ENCODE peak calls at places on chromosomes 2 and 18, in eight cellular contexts. A is stimulated activated naive B cell treated with anti-CD40 and anti-IgM and Interleukin-4, amounts not matched to agents 10 μg/mL and 1 μg/mL and 100 μg/mL, for 72 hours; G is NCI-H1092 treated with DMSO at 0.1 percent for 48 hours; J is frontal cortex; V is stimulated activated CD4-positive, alpha-beta T cell treated with anti-CD3 and anti-CD28 coated beads, Interleukin-2, amount 100 ng/mL, for 48 hours; X is NCI-H2081; U is RWPE1; R is GM23338. H is an unnamed sample.

GRCh38 chr2:10325278-10326145 is 22.8 kb downstream of the HPCAL1 start:
- DNase-seq in A (no peak), G (no peak), J (no peak), V (no peak), X (peak), U (no peak), R (no peak), H (peak)

GRCh38 chr18:74493689-74494088 is 2.5 kb upstream of the CNDP2 start:
- DNase-seq in A (peak), G (peak), J (no peak), V (peak), X (peak), U (no peak), R (peak), H (peak)

GRCh38 chr2:216807861-216808272 is 52.0 kb downstream of the TNP1 start:
- DNase-seq in A (no peak), G (peak), J (no peak), V (no peak), X (peak), U (no peak), R (no peak), H (no peak)

GRCh38 chr2:74532222-74532621 is 2.5 kb downstream of the HTRA2 start:
- DNase-seq in A (no peak), G (no peak), J (no peak), V (no peak), X (no peak), U (no peak), R (no peak), H (peak)

GRCh38 chr18:9175115-9175514 is 38.5 kb downstream of the ANKRD12 start:
- DNase-seq in A (no peak), G (no peak), J (no peak), V (no peak), X (no peak), U (no peak), R (no peak), H (no peak)

GRCh38 chr2:189222440-189222839 is 42.9 kb upstream of the COL5A2 start:
- DNase-seq in A (no peak), G (no peak), J (no peak), V (no peak), X (no peak), U (peak), R (no peak), H (peak)

GRCh38 chr18:11728247-11728646 is 39.2 kb downstream of the GNAL start:
- DNase-seq in A (no peak), G (no peak), J (no peak), V (no peak), X (no peak), U (peak), R (peak), H (peak)

GRCh38 chr2:234306426-234307173 is 190.3 kb downstream of the ARL4C start:
- DNase-seq in A (no peak), G (no peak), J (no peak), V (no peak), X (no peak), U (peak), R (no peak), H (no peak)

GRCh38 chr18:52312321-52312720 is 27.7 kb upstream of the DCC start:
- DNase-seq in A (no peak), G (peak), J (no peak), V (no peak), X (peak), U (peak), R (no peak), H (peak)

GRCh38 chr2:942775-943460 is 7.7 kb upstream of the SNTG2 start:
- DNase-seq in A (no peak), G (no peak), J (no peak), V (no peak), X (no peak), U (no peak), R (no peak), H (no peak)

GRCh38 chr2:225236769-225237323 is 162.7 kb upstream of the NYAP2 start:
- DNase-seq in A (no peak), G (no peak), J (no peak), V (no peak), X (no peak), U (no peak), R (no peak), H (no peak)

GRCh38 chr18:4823091-4823490 is 368.0 kb upstream of the DLGAP1 start:
- DNase-seq in A (no peak), G (no peak), J (no peak), V (no peak), X (no peak), U (no peak), R (no peak), H (no peak)

H was measured in small intestine.